ENCODE peak calls at places on chromosomes 4 and X, in five cellular contexts. One of them, this sample, is unnamed.

GRCh38 chrX:57453901-57454300 is 137.9 kb upstream of the ZXDB start:
- DNase-seq in neuronal stem cell: no peak
- DNase-seq in H1: peak
- DNase-seq in trophoblast cell: no peak
- DNase-seq in H9: peak
- DNase-seq in this sample: no peak

GRCh38 chr4:93317571-93317970 is 511.0 kb upstream of the ATOH1 start:
- DNase-seq in H1: no peak
- DNase-seq in H9: no peak
- DNase-seq in neuronal stem cell: no peak
- DNase-seq in trophoblast cell: no peak
- DNase-seq in this sample: no peak

GRCh38 chr4:60313616-60314015 is 886.5 kb upstream of the ADGRL3 start:
- DNase-seq in trophoblast cell: no peak
- DNase-seq in H9: no peak
- DNase-seq in H1: no peak
- DNase-seq in neuronal stem cell: no peak
- DNase-seq in this sample: peak

GRCh38 chr4:48222491-48222890 is 47.1 kb downstream of the TEC start:
- DNase-seq in H1: no peak
- DNase-seq in H9: no peak
- DNase-seq in neuronal stem cell: no peak
- DNase-seq in trophoblast cell: no peak
- DNase-seq in this sample: no peak

GRCh38 chr4:64821612-64822011 is 412.4 kb upstream of the TECRL start:
- DNase-seq in neuronal stem cell: no peak
- DNase-seq in H1: no peak
- DNase-seq in trophoblast cell: no peak
- DNase-seq in H9: no peak
- DNase-seq in this sample: no peak

GRCh38 chrX:152299787-152300186 is 151.3 kb downstream of the GABRA3 start:
- DNase-seq in neuronal stem cell: no peak
- DNase-seq in H9: no peak
- DNase-seq in trophoblast cell: no peak
- DNase-seq in H1: no peak
- DNase-seq in this sample: no peak

GRCh38 chr4:149584703-149585102 is 230.9 kb downstream of the IQCM start:
- DNase-seq in trophoblast cell: no peak
- DNase-seq in H9: no peak
- DNase-seq in neuronal stem cell: no peak
- DNase-seq in H1: no peak
- DNase-seq in this sample: no peak

GRCh38 chrX:116417968-116418367 is 18.4 kb upstream of the SLC6A14 start:
- DNase-seq in H1: no peak
- DNase-seq in trophoblast cell: no peak
- DNase-seq in neuronal stem cell: no peak
- DNase-seq in H9: no peak
- DNase-seq in this sample: no peak

GRCh38 chr4:120724656-120725055 is 197.9 kb downstream of the PRDM5 start:
- DNase-seq in trophoblast cell: no peak
- DNase-seq in H9: no peak
- DNase-seq in H1: no peak
- DNase-seq in neuronal stem cell: no peak
- DNase-seq in this sample: no peak

GRCh38 chr4:169571435-169571834 is 40.9 kb downstream of the NEK1 start:
- DNase-seq in H1: no peak
- DNase-seq in H9: no peak
- DNase-seq in neuronal stem cell: no peak
- DNase-seq in trophoblast cell: peak
- DNase-seq in this sample: no peak

GRCh38 chr4:169567916-169568315 is 44.5 kb downstream of the NEK1 start:
- DNase-seq in trophoblast cell: no peak
- DNase-seq in H9: no peak
- DNase-seq in neuronal stem cell: no peak
- DNase-seq in H1: no peak
- DNase-seq in this sample: no peak

DNA sequence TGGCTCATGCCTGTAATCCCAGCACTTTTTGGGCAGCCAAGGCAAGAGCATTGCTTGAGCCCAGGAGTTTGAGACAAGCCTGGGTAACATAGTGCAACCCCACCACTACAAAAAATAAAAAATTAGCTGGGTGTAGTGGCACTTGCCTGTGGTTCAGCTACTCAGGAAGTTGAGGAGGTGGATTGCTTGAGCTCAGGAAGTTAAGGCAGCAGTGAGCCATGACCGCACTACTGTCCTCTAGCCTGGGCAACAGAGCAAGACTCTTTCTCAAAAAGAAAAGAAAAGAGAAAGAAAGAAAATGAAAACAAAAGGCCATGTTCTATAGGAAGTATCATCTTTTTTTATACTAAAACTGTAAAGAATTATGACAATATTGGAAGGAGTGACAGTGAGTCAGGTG is 38.5 kb downstream of the NEK1 start:
- DNase-seq in H9: no peak
- DNase-seq in neuronal stem cell: no peak
- DNase-seq in H1: no peak
- DNase-seq in trophoblast cell: no peak
- DNase-seq in this sample: no peak
- H2BK12ac ChIP-seq in H9: no peak
- H2BK12ac ChIP-seq in neuronal stem cell: no peak
- H2BK12ac ChIP-seq in H1: no peak
- H2BK12ac ChIP-seq in trophoblast cell: no peak
- H2BK12ac ChIP-seq in this sample: no peak

GRCh38 chr4:122899682-122900081 is 22.7 kb downstream of the NUDT6 start:
- DNase-seq in H9: peak
- DNase-seq in trophoblast cell: no peak
- DNase-seq in H1: no peak
- DNase-seq in neuronal stem cell: no peak
- DNase-seq in this sample: no peak

GRCh38 chr4:122901621-122902020 is 20.8 kb downstream of the NUDT6 start:
- DNase-seq in trophoblast cell: no peak
- DNase-seq in H9: no peak
- DNase-seq in neuronal stem cell: no peak
- DNase-seq in H1: no peak
- DNase-seq in this sample: no peak

GRCh38 chr4:122900314-122900713 is 22.1 kb downstream of the NUDT6 start:
- DNase-seq in H9: no peak
- DNase-seq in trophoblast cell: no peak
- DNase-seq in neuronal stem cell: no peak
- DNase-seq in H1: no peak
- DNase-seq in this sample: no peak

GRCh38 chr4:122908223-122908622 is 14.2 kb downstream of the NUDT6 start:
- DNase-seq in trophoblast cell: no peak
- DNase-seq in H1: no peak
- DNase-seq in H9: no peak
- DNase-seq in neuronal stem cell: no peak
- DNase-seq in this sample: no peak

GRCh38 chr4:122903766-122904165 is 18.6 kb downstream of the NUDT6 start:
- DNase-seq in H1: no peak
- DNase-seq in trophoblast cell: no peak
- DNase-seq in H9: no peak
- DNase-seq in neuronal stem cell: no peak
- DNase-seq in this sample: no peak
- H3K4ac ChIP-seq in H1: no peak
- H3K4ac ChIP-seq in trophoblast cell: no peak
- H3K4ac ChIP-seq in H9: no peak
- H3K4ac ChIP-seq in neuronal stem cell: no peak
- H3K4ac ChIP-seq in this sample: no peak

DNA sequence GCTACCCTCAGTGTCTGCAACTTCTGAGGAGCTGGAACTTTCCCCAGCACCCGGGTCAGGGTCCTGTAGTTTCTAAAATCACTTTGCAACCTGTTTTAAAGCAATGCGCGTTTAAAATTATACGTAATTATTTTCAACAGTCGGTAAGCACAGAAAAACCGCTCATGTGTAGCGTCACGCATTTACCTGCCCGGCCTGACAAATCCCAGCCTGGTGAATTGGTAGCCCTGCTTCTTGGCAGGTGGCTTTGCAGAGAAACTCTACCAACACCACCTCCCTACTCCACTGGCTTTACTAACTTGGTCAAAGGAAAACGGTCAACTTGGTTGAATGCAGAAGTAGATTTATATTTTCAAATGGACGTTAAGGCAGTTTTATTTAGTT is 651 bp downstream of the BANK1 start:
- DNase-seq in trophoblast cell: no peak
- DNase-seq in H1: no peak
- DNase-seq in neuronal stem cell: no peak
- DNase-seq in H9: no peak
- DNase-seq in this sample: no peak
- H3K27ac ChIP-seq in trophoblast cell: no peak
- H3K27ac ChIP-seq in H1: no peak
- H3K27ac ChIP-seq in neuronal stem cell: no peak
- H3K27ac ChIP-seq in H9: no peak
- H3K27ac ChIP-seq in this sample: no peak

DNA sequence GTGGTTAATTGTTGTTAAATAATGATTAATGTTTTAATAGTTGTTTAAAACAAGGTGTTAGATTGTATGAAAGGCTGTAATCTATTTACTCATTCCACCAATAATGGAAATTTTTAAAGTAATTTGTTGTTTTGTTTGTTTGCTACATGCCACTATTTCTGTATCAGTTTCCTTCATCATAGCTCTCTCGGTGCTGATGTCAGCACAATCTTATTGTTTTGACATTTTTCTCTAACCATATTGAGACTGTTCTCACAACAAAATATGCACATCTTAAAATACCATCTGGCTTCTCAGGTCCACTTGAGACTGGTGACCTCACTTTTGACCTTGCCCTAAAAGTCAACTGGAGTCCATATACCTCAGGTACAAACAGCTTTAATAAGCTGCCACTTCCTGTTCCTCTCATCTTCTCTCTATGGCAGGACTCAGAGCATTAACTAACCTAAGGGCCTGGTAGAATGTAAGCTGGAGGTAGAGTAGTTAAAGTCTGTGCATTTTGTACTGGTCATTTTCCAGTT is 1.0 kb upstream of the GUCY1B1 start:
- DNase-seq in trophoblast cell: no peak
- DNase-seq in neuronal stem cell: no peak
- DNase-seq in H1: no peak
- DNase-seq in H9: no peak
- DNase-seq in this sample: no peak
- H2BK12ac ChIP-seq in trophoblast cell: no peak
- H2BK12ac ChIP-seq in neuronal stem cell: no peak
- H2BK12ac ChIP-seq in H1: no peak
- H2BK12ac ChIP-seq in H9: no peak
- H2BK12ac ChIP-seq in this sample: no peak

DNA sequence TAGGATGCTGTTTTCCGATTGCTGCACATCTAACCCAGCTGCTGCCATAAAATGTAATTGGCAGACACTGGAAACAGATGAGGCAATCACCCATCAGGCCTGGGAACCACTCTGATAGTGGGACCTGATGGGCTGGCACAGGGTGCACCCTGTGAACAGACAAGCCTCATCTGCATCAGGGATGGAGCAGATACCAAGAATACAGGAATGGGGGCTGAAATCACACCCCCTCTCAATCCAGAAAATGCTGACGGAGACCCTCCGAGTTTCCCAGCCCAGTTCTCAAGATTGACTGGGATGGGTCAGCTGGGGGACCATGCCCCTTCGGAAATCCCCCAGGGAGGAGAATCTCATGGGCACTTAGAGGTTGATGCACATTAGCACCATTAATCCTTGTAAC is 28.8 kb upstream of the PPP2R2C start:
- DNase-seq in H9: peak
- DNase-seq in trophoblast cell: no peak
- DNase-seq in neuronal stem cell: no peak
- DNase-seq in H1: no peak
- DNase-seq in this sample: no peak
- H3K4ac ChIP-seq in H9: no peak
- H3K4ac ChIP-seq in trophoblast cell: no peak
- H3K4ac ChIP-seq in neuronal stem cell: no peak
- H3K4ac ChIP-seq in H1: no peak
- H3K4ac ChIP-seq in this sample: no peak

DNA sequence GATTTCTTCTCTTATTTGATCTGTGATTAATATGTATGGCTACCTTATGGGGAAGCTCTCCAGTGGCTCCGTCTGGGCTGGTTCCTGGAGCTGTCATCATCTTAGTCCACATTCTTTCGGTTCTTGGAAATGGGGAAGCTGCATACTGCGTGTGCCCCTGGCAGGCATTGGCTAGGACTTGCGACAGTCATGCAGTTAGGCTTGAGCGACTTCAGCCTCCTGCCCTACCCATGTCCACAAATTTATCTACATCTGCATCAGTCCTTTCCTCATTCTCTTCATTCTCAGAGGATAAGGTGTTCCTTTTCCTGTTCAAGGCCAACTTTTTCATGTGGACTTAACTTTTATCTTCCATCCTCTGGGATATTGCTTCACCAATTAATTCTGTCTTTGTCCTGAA is 214.2 kb downstream of the RELL1 start:
- DNase-seq in H1: no peak
- DNase-seq in H9: no peak
- DNase-seq in trophoblast cell: peak
- DNase-seq in neuronal stem cell: no peak
- DNase-seq in this sample: no peak
- H3K27ac ChIP-seq in H1: no peak
- H3K27ac ChIP-seq in H9: no peak
- H3K27ac ChIP-seq in trophoblast cell: peak
- H3K27ac ChIP-seq in neuronal stem cell: no peak
- H3K27ac ChIP-seq in this sample: no peak

GRCh38 chr4:132691668-132692067 is 457.4 kb upstream of the PCDH10 start:
- DNase-seq in H1: no peak
- DNase-seq in trophoblast cell: no peak
- DNase-seq in H9: no peak
- DNase-seq in neuronal stem cell: no peak
- DNase-seq in this sample: no peak

DNA sequence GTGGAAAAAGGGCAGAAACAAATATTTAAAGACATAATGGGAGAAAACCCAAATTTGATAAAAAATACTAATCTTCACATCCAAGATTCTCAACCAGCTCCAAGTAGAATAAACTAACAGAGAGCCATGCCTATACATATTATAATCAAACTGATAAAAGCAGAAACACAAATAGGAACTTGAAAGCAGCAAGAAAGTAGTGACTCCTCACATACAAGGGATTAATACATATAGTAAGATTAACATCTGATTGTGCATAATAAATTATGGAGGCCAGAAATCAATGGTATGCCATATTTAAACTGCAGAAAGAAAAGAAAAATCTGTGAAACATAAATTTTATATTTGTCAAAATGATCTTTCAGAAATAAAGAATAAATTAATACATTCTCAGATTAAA is 454.3 kb upstream of the PCDH10 start:
- DNase-seq in H1: no peak
- DNase-seq in H9: no peak
- DNase-seq in neuronal stem cell: no peak
- DNase-seq in trophoblast cell: no peak
- DNase-seq in this sample: no peak
- H2BK12ac ChIP-seq in H1: no peak
- H2BK12ac ChIP-seq in H9: no peak
- H2BK12ac ChIP-seq in neuronal stem cell: no peak
- H2BK12ac ChIP-seq in trophoblast cell: no peak
- H2BK12ac ChIP-seq in this sample: no peak

GRCh38 chr4:11650801-11651596 is 222.3 kb upstream of the HS3ST1 start:
- DNase-seq in H1: no peak
- DNase-seq in neuronal stem cell: no peak
- DNase-seq in trophoblast cell: no peak
- DNase-seq in H9: no peak
- DNase-seq in this sample: no peak
- H3K4ac ChIP-seq in H1: no peak
- H3K4ac ChIP-seq in neuronal stem cell: no peak
- H3K4ac ChIP-seq in trophoblast cell: no peak
- H3K4ac ChIP-seq in H9: no peak
- H3K4ac ChIP-seq in this sample: no peak